ENCODE peak calls at places on chromosomes 7 and 10, in seven cellular contexts. One of them, this sample, is unnamed. For H3K9me3, the result is how much of the 10 kb centered on the place peaks cover.

GRCh38 chr7:951881-952547 is 2.5 kb downstream of the ADAP1 start:
- DNase-seq in A549: no peak
- DNase-seq in right cardiac atrium: peak
- DNase-seq in CD8-positive, alpha-beta T cell: no peak
- DNase-seq in esophagus squamous epithelium: no peak
- DNase-seq in neuronal stem cell: no peak
- DNase-seq in naive thymus-derived CD4-positive, alpha-beta T cell: no peak
- DNase-seq in this sample: no peak

GRCh38 chr7:85954961-85955360 is 688.7 kb upstream of the GRM3 start:
- DNase-seq in naive thymus-derived CD4-positive, alpha-beta T cell: no peak
- DNase-seq in right cardiac atrium: no peak
- DNase-seq in CD8-positive, alpha-beta T cell: no peak
- DNase-seq in esophagus squamous epithelium: no peak
- DNase-seq in neuronal stem cell: no peak
- DNase-seq in A549: no peak
- DNase-seq in this sample: no peak

GRCh38 chr7:51242007-51242691 is 74.5 kb downstream of the COBL start:
- DNase-seq in naive thymus-derived CD4-positive, alpha-beta T cell: no peak
- DNase-seq in esophagus squamous epithelium: no peak
- DNase-seq in A549: peak
- DNase-seq in neuronal stem cell: no peak
- DNase-seq in CD8-positive, alpha-beta T cell: no peak
- DNase-seq in right cardiac atrium: no peak
- DNase-seq in this sample: no peak

GRCh38 chr7:22996470-22996869 is 17.5 kb downstream of the HYCC1 start:
- DNase-seq in esophagus squamous epithelium: no peak
- DNase-seq in neuronal stem cell: no peak
- DNase-seq in A549: no peak
- DNase-seq in right cardiac atrium: no peak
- DNase-seq in naive thymus-derived CD4-positive, alpha-beta T cell: no peak
- DNase-seq in CD8-positive, alpha-beta T cell: no peak
- DNase-seq in this sample: no peak

GRCh38 chr10:96360331-96360730 is 1.5 kb upstream of the OPALIN start:
- DNase-seq in neuronal stem cell: no peak
- DNase-seq in esophagus squamous epithelium: no peak
- DNase-seq in naive thymus-derived CD4-positive, alpha-beta T cell: no peak
- DNase-seq in right cardiac atrium: no peak
- DNase-seq in CD8-positive, alpha-beta T cell: no peak
- DNase-seq in A549: no peak
- DNase-seq in this sample: no peak

GRCh38 chr7:3917466-3917865 is 616.4 kb downstream of the SDK1 start:
- DNase-seq in right cardiac atrium: no peak
- DNase-seq in naive thymus-derived CD4-positive, alpha-beta T cell: no peak
- DNase-seq in neuronal stem cell: no peak
- DNase-seq in A549: no peak
- DNase-seq in CD8-positive, alpha-beta T cell: no peak
- DNase-seq in esophagus squamous epithelium: no peak
- DNase-seq in this sample: no peak

GRCh38 chr10:84193846-84194423 is 402 bp upstream of the CDHR1 start:
- DNase-seq in neuronal stem cell: no peak
- DNase-seq in A549: no peak
- DNase-seq in right cardiac atrium: no peak
- DNase-seq in naive thymus-derived CD4-positive, alpha-beta T cell: no peak
- DNase-seq in esophagus squamous epithelium: no peak
- DNase-seq in CD8-positive, alpha-beta T cell: no peak
- DNase-seq in this sample: no peak

GRCh38 chr7:106201176-106201575 is 83.6 kb downstream of the NAMPT start:
- DNase-seq in esophagus squamous epithelium: no peak
- DNase-seq in CD8-positive, alpha-beta T cell: no peak
- DNase-seq in A549: no peak
- DNase-seq in naive thymus-derived CD4-positive, alpha-beta T cell: no peak
- DNase-seq in neuronal stem cell: no peak
- DNase-seq in right cardiac atrium: no peak
- DNase-seq in this sample: no peak

GRCh38 chr10:94111367-94111766 is 117.6 kb downstream of the PLCE1 start:
- DNase-seq in CD8-positive, alpha-beta T cell: no peak
- DNase-seq in right cardiac atrium: no peak
- DNase-seq in A549: no peak
- DNase-seq in esophagus squamous epithelium: no peak
- DNase-seq in naive thymus-derived CD4-positive, alpha-beta T cell: no peak
- DNase-seq in neuronal stem cell: no peak
- DNase-seq in this sample: no peak

GRCh38 chr7:126511046-126511445 is 741.7 kb downstream of the GRM8 start:
- DNase-seq in neuronal stem cell: no peak
- DNase-seq in CD8-positive, alpha-beta T cell: no peak
- DNase-seq in A549: no peak
- DNase-seq in esophagus squamous epithelium: no peak
- DNase-seq in naive thymus-derived CD4-positive, alpha-beta T cell: no peak
- DNase-seq in right cardiac atrium: no peak
- DNase-seq in this sample: no peak

GRCh38 chr10:62819521-62819920 is 3.4 kb upstream of the EGR2 start:
- DNase-seq in CD8-positive, alpha-beta T cell: no peak
- DNase-seq in neuronal stem cell: no peak
- DNase-seq in right cardiac atrium: peak
- DNase-seq in A549: no peak
- DNase-seq in esophagus squamous epithelium: no peak
- DNase-seq in naive thymus-derived CD4-positive, alpha-beta T cell: no peak
- DNase-seq in this sample: no peak

GRCh38 chr7:29091121-29091601 is 55.2 kb downstream of the CPVL start:
- DNase-seq in neuronal stem cell: no peak
- DNase-seq in naive thymus-derived CD4-positive, alpha-beta T cell: no peak
- DNase-seq in esophagus squamous epithelium: no peak
- DNase-seq in CD8-positive, alpha-beta T cell: no peak
- DNase-seq in right cardiac atrium: peak
- DNase-seq in A549: no peak
- DNase-seq in this sample: no peak

GRCh38 chr7:83077328-83077727 is 85.4 kb downstream of the PCLO start:
- DNase-seq in neuronal stem cell: no peak
- DNase-seq in right cardiac atrium: no peak
- DNase-seq in esophagus squamous epithelium: no peak
- DNase-seq in A549: no peak
- DNase-seq in CD8-positive, alpha-beta T cell: no peak
- DNase-seq in naive thymus-derived CD4-positive, alpha-beta T cell: no peak
- DNase-seq in this sample: no peak

GRCh38 chr10:60849217-60849616 is 70.9 kb downstream of the CDK1 start:
- DNase-seq in naive thymus-derived CD4-positive, alpha-beta T cell: no peak
- DNase-seq in A549: no peak
- DNase-seq in CD8-positive, alpha-beta T cell: no peak
- DNase-seq in right cardiac atrium: no peak
- DNase-seq in neuronal stem cell: no peak
- DNase-seq in esophagus squamous epithelium: no peak
- DNase-seq in this sample: no peak

GRCh38 chr10:127150136-127150535 is 46.3 kb downstream of the INSYN2A start:
- DNase-seq in esophagus squamous epithelium: no peak
- DNase-seq in naive thymus-derived CD4-positive, alpha-beta T cell: no peak
- DNase-seq in right cardiac atrium: no peak
- DNase-seq in neuronal stem cell: no peak
- DNase-seq in CD8-positive, alpha-beta T cell: no peak
- DNase-seq in A549: no peak
- DNase-seq in this sample: no peak

GRCh38 chr7:8442814-8443304 is 9.4 kb downstream of the NXPH1 start:
- DNase-seq in right cardiac atrium: peak
- DNase-seq in esophagus squamous epithelium: no peak
- DNase-seq in neuronal stem cell: peak
- DNase-seq in CD8-positive, alpha-beta T cell: peak
- DNase-seq in naive thymus-derived CD4-positive, alpha-beta T cell: peak
- DNase-seq in A549: no peak
- DNase-seq in this sample: no peak

GRCh38 chr7:159229683-159230475 is 85.2 kb upstream of the VIPR2 start:
- DNase-seq in esophagus squamous epithelium: no peak
- DNase-seq in CD8-positive, alpha-beta T cell: no peak
- DNase-seq in right cardiac atrium: no peak
- DNase-seq in A549: no peak
- DNase-seq in neuronal stem cell: no peak
- DNase-seq in naive thymus-derived CD4-positive, alpha-beta T cell: no peak
- DNase-seq in this sample: no peak

GRCh38 chr7:159226303-159226702 is 81.6 kb upstream of the VIPR2 start:
- DNase-seq in CD8-positive, alpha-beta T cell: no peak
- DNase-seq in esophagus squamous epithelium: no peak
- DNase-seq in neuronal stem cell: no peak
- DNase-seq in naive thymus-derived CD4-positive, alpha-beta T cell: no peak
- DNase-seq in A549: no peak
- DNase-seq in right cardiac atrium: no peak
- DNase-seq in this sample: no peak

GRCh38 chr7:159227433-159227832 is 82.8 kb upstream of the VIPR2 start:
- DNase-seq in esophagus squamous epithelium: no peak
- DNase-seq in right cardiac atrium: peak
- DNase-seq in CD8-positive, alpha-beta T cell: no peak
- DNase-seq in naive thymus-derived CD4-positive, alpha-beta T cell: no peak
- DNase-seq in A549: no peak
- DNase-seq in neuronal stem cell: no peak
- DNase-seq in this sample: no peak

DNA sequence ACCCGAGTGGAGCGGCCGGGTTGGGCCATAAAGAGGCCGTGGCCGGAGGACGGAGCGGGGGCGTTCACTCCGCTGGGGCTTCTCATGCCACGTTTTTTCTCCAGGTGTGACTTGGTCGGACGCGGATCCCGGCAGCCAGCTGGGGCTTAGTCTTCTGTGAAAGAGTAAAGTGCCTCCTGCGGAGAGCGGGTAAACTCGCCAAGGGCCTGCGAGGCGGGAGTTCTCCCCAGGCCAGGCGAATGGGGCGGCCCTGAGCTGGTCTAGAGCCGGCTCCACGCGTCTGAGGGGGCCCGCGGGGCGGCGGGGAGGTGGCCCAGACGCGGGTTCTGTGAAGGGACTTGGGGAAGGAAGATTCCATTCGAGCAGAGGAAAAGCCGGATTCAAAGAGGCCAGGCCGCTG is 86.3 kb upstream of the VIPR2 start:
- DNase-seq in CD8-positive, alpha-beta T cell: no peak
- DNase-seq in A549: no peak
- DNase-seq in naive thymus-derived CD4-positive, alpha-beta T cell: no peak
- DNase-seq in right cardiac atrium: no peak
- DNase-seq in neuronal stem cell: no peak
- DNase-seq in esophagus squamous epithelium: no peak
- DNase-seq in this sample: no peak
- H3K9me3 ChIP-seq in CD8-positive, alpha-beta T cell: under half
- H3K9me3 ChIP-seq in A549: under half
- H3K9me3 ChIP-seq in naive thymus-derived CD4-positive, alpha-beta T cell: under half
- H3K9me3 ChIP-seq in right cardiac atrium: under half
- H3K9me3 ChIP-seq in neuronal stem cell: under half
- H3K9me3 ChIP-seq in esophagus squamous epithelium: under half
- H3K9me3 ChIP-seq in this sample: under half

DNA sequence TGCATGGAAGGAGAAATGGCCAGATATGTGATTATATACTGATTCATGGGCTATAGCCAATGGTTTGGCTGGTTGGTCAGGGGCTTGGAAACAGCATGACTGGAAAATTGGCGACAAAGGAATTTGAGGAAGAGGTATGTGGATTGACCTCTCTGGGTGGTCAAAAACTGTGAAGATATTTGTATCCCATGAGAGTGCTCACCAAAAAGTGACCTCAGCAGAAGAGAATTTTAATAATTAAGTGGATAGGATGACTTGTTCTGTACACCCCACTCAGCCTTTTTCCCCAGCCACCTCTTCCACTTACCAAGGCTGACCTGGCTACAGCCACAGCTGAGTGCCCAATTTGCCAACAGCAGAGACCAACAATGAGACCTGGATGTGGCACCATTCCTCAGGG is 146.7 kb downstream of the GPR37 start:
- DNase-seq in esophagus squamous epithelium: no peak
- DNase-seq in CD8-positive, alpha-beta T cell: no peak
- DNase-seq in neuronal stem cell: no peak
- DNase-seq in A549: no peak
- DNase-seq in right cardiac atrium: no peak
- DNase-seq in naive thymus-derived CD4-positive, alpha-beta T cell: no peak
- DNase-seq in this sample: no peak
- H3K9me3 ChIP-seq in esophagus squamous epithelium: under half
- H3K9me3 ChIP-seq in CD8-positive, alpha-beta T cell: under half
- H3K9me3 ChIP-seq in neuronal stem cell: under half
- H3K9me3 ChIP-seq in A549: under half
- H3K9me3 ChIP-seq in right cardiac atrium: under half
- H3K9me3 ChIP-seq in naive thymus-derived CD4-positive, alpha-beta T cell: under half
- H3K9me3 ChIP-seq in this sample: under half

GRCh38 chr7:159040146-159040545 is 104.5 kb downstream of the VIPR2 start:
- DNase-seq in A549: no peak
- DNase-seq in neuronal stem cell: no peak
- DNase-seq in esophagus squamous epithelium: no peak
- DNase-seq in CD8-positive, alpha-beta T cell: peak
- DNase-seq in naive thymus-derived CD4-positive, alpha-beta T cell: no peak
- DNase-seq in right cardiac atrium: peak
- DNase-seq in this sample: no peak
- H3K9me3 ChIP-seq in A549: under half
- H3K9me3 ChIP-seq in neuronal stem cell: under half
- H3K9me3 ChIP-seq in esophagus squamous epithelium: under half
- H3K9me3 ChIP-seq in CD8-positive, alpha-beta T cell: under half
- H3K9me3 ChIP-seq in naive thymus-derived CD4-positive, alpha-beta T cell: under half
- H3K9me3 ChIP-seq in right cardiac atrium: under half
- H3K9me3 ChIP-seq in this sample: under half

GRCh38 chr7:57201895-57202210 is 69.6 kb upstream of the ZNF479 start:
- DNase-seq in A549: no peak
- DNase-seq in neuronal stem cell: no peak
- DNase-seq in CD8-positive, alpha-beta T cell: no peak
- DNase-seq in right cardiac atrium: peak
- DNase-seq in esophagus squamous epithelium: no peak
- DNase-seq in naive thymus-derived CD4-positive, alpha-beta T cell: no peak
- DNase-seq in this sample: no peak
- H3K9me3 ChIP-seq in A549: under half
- H3K9me3 ChIP-seq in neuronal stem cell: under half
- H3K9me3 ChIP-seq in CD8-positive, alpha-beta T cell: under half
- H3K9me3 ChIP-seq in right cardiac atrium: under half
- H3K9me3 ChIP-seq in esophagus squamous epithelium: under half
- H3K9me3 ChIP-seq in naive thymus-derived CD4-positive, alpha-beta T cell: under half
- H3K9me3 ChIP-seq in this sample: under half

GRCh38 chr7:14040528-14040927 is 51.1 kb upstream of the ETV1 start:
- DNase-seq in CD8-positive, alpha-beta T cell: no peak
- DNase-seq in naive thymus-derived CD4-positive, alpha-beta T cell: no peak
- DNase-seq in right cardiac atrium: no peak
- DNase-seq in esophagus squamous epithelium: no peak
- DNase-seq in neuronal stem cell: no peak
- DNase-seq in A549: no peak
- DNase-seq in this sample: no peak
- H3K9me3 ChIP-seq in CD8-positive, alpha-beta T cell: under half
- H3K9me3 ChIP-seq in naive thymus-derived CD4-positive, alpha-beta T cell: under half
- H3K9me3 ChIP-seq in right cardiac atrium: under half
- H3K9me3 ChIP-seq in esophagus squamous epithelium: under half
- H3K9me3 ChIP-seq in neuronal stem cell: under half
- H3K9me3 ChIP-seq in A549: under half
- H3K9me3 ChIP-seq in this sample: under half

This sample was measured in T-helper 17 cell.